ENCODE peak calls at places on chromosomes 4 and X, in ten cellular contexts. One of them, this sample, is unnamed.

GRCh38 chrX:72041901-72042859 is 89.5 kb downstream of the RTL5 start:
- DNase-seq in glutamatergic neuron: no peak
- DNase-seq in D341Med: no peak
- DNase-seq in stimulated activated CD8-positive, alpha-beta memory T cell treated with anti-CD3 and anti-CD28 coated beads, Interleukin-4, amount 100 ng/mL, for 1 hour: no peak
- DNase-seq in CD4-positive, alpha-beta memory T cell: no peak
- DNase-seq in EL: no peak
- DNase-seq in IMR-90: peak; percentile 38
- DNase-seq in endothelial cell: no peak
- DNase-seq in activated T-helper 1 cell treated with Interleukin-2 at 50 U/mL for 16 hours: no peak
- DNase-seq in T-cell: no peak
- DNase-seq in this sample: no peak

GRCh38 chrX:19824603-19825002 is 62.8 kb downstream of the SH3KBP1 start:
- DNase-seq in D341Med: peak; percentile 57
- DNase-seq in activated T-helper 1 cell treated with Interleukin-2 at 50 U/mL for 16 hours: no peak
- DNase-seq in CD4-positive, alpha-beta memory T cell: peak; percentile 35
- DNase-seq in EL: peak; percentile 56
- DNase-seq in endothelial cell: no peak
- DNase-seq in glutamatergic neuron: no peak
- DNase-seq in T-cell: peak; percentile 20
- DNase-seq in IMR-90: peak; percentile 45
- DNase-seq in stimulated activated CD8-positive, alpha-beta memory T cell treated with anti-CD3 and anti-CD28 coated beads, Interleukin-4, amount 100 ng/mL, for 1 hour: no peak
- DNase-seq in this sample: no peak

GRCh38 chrX:20530319-20530979 is 263.7 kb upstream of the RPS6KA3 start:
- DNase-seq in CD4-positive, alpha-beta memory T cell: peak; percentile 39
- DNase-seq in EL: peak; percentile 45
- DNase-seq in activated T-helper 1 cell treated with Interleukin-2 at 50 U/mL for 16 hours: peak; percentile 20
- DNase-seq in endothelial cell: peak; percentile 58
- DNase-seq in glutamatergic neuron: peak; percentile 60
- DNase-seq in T-cell: peak; percentile 34
- DNase-seq in stimulated activated CD8-positive, alpha-beta memory T cell treated with anti-CD3 and anti-CD28 coated beads, Interleukin-4, amount 100 ng/mL, for 1 hour: no peak
- DNase-seq in D341Med: peak; percentile 51
- DNase-seq in IMR-90: peak; percentile 64
- DNase-seq in this sample: peak; percentile 16

GRCh38 chr4:86497131-86497530 is 97.0 kb upstream of the PTPN13 start:
- DNase-seq in stimulated activated CD8-positive, alpha-beta memory T cell treated with anti-CD3 and anti-CD28 coated beads, Interleukin-4, amount 100 ng/mL, for 1 hour: no peak
- DNase-seq in endothelial cell: no peak
- DNase-seq in T-cell: no peak
- DNase-seq in IMR-90: no peak
- DNase-seq in EL: peak; percentile 36
- DNase-seq in glutamatergic neuron: no peak
- DNase-seq in activated T-helper 1 cell treated with Interleukin-2 at 50 U/mL for 16 hours: no peak
- DNase-seq in D341Med: peak; percentile 21
- DNase-seq in CD4-positive, alpha-beta memory T cell: no peak
- DNase-seq in this sample: peak; percentile 67

GRCh38 chrX:116841290-116841689 is 378.5 kb upstream of the CT83 start:
- DNase-seq in T-cell: no peak
- DNase-seq in stimulated activated CD8-positive, alpha-beta memory T cell treated with anti-CD3 and anti-CD28 coated beads, Interleukin-4, amount 100 ng/mL, for 1 hour: no peak
- DNase-seq in D341Med: no peak
- DNase-seq in activated T-helper 1 cell treated with Interleukin-2 at 50 U/mL for 16 hours: no peak
- DNase-seq in EL: no peak
- DNase-seq in IMR-90: no peak
- DNase-seq in glutamatergic neuron: no peak
- DNase-seq in endothelial cell: no peak
- DNase-seq in CD4-positive, alpha-beta memory T cell: no peak
- DNase-seq in this sample: no peak

GRCh38 chr4:9952415-9952950 is 68.8 kb downstream of the SLC2A9 start:
- DNase-seq in CD4-positive, alpha-beta memory T cell: no peak
- DNase-seq in glutamatergic neuron: no peak
- DNase-seq in stimulated activated CD8-positive, alpha-beta memory T cell treated with anti-CD3 and anti-CD28 coated beads, Interleukin-4, amount 100 ng/mL, for 1 hour: no peak
- DNase-seq in D341Med: no peak
- DNase-seq in EL: no peak
- DNase-seq in IMR-90: no peak
- DNase-seq in T-cell: no peak
- DNase-seq in activated T-helper 1 cell treated with Interleukin-2 at 50 U/mL for 16 hours: no peak
- DNase-seq in endothelial cell: no peak
- DNase-seq in this sample: no peak

GRCh38 chr4:26330946-26331345 is 10.1 kb downstream of the RBPJ start:
- DNase-seq in EL: no peak
- DNase-seq in D341Med: no peak
- DNase-seq in stimulated activated CD8-positive, alpha-beta memory T cell treated with anti-CD3 and anti-CD28 coated beads, Interleukin-4, amount 100 ng/mL, for 1 hour: no peak
- DNase-seq in endothelial cell: peak; percentile 18
- DNase-seq in CD4-positive, alpha-beta memory T cell: no peak
- DNase-seq in T-cell: no peak
- DNase-seq in activated T-helper 1 cell treated with Interleukin-2 at 50 U/mL for 16 hours: no peak
- DNase-seq in IMR-90: no peak
- DNase-seq in glutamatergic neuron: no peak
- DNase-seq in this sample: no peak

GRCh38 chr4:92253550-92253949 is 50.2 kb upstream of the GRID2 start:
- DNase-seq in endothelial cell: no peak
- DNase-seq in T-cell: no peak
- DNase-seq in CD4-positive, alpha-beta memory T cell: no peak
- DNase-seq in activated T-helper 1 cell treated with Interleukin-2 at 50 U/mL for 16 hours: no peak
- DNase-seq in EL: no peak
- DNase-seq in glutamatergic neuron: no peak
- DNase-seq in D341Med: no peak
- DNase-seq in IMR-90: no peak
- DNase-seq in stimulated activated CD8-positive, alpha-beta memory T cell treated with anti-CD3 and anti-CD28 coated beads, Interleukin-4, amount 100 ng/mL, for 1 hour: no peak
- DNase-seq in this sample: no peak

GRCh38 chrX:23667239-23668177 is at the start of gene PRDX4:
- DNase-seq in endothelial cell: peak; percentile 79
- DNase-seq in D341Med: peak; percentile 93
- DNase-seq in T-cell: peak; percentile 42
- DNase-seq in CD4-positive, alpha-beta memory T cell: peak; percentile 75
- DNase-seq in glutamatergic neuron: peak; percentile 86
- DNase-seq in EL: peak; percentile 83
- DNase-seq in activated T-helper 1 cell treated with Interleukin-2 at 50 U/mL for 16 hours: peak; percentile 63
- DNase-seq in IMR-90: peak; percentile 84
- DNase-seq in stimulated activated CD8-positive, alpha-beta memory T cell treated with anti-CD3 and anti-CD28 coated beads, Interleukin-4, amount 100 ng/mL, for 1 hour: peak; percentile 52
- DNase-seq in this sample: peak; percentile 91

GRCh38 chr4:40003986-40004385 is 26.3 kb upstream of the PDS5A start:
- DNase-seq in CD4-positive, alpha-beta memory T cell: no peak
- DNase-seq in EL: peak; percentile 46
- DNase-seq in D341Med: no peak
- DNase-seq in glutamatergic neuron: no peak
- DNase-seq in T-cell: no peak
- DNase-seq in IMR-90: peak; percentile 88
- DNase-seq in stimulated activated CD8-positive, alpha-beta memory T cell treated with anti-CD3 and anti-CD28 coated beads, Interleukin-4, amount 100 ng/mL, for 1 hour: no peak
- DNase-seq in endothelial cell: no peak
- DNase-seq in activated T-helper 1 cell treated with Interleukin-2 at 50 U/mL for 16 hours: no peak
- DNase-seq in this sample: peak; percentile 31

GRCh38 chr4:20159516-20159915 is 92.2 kb upstream of the SLIT2 start:
- DNase-seq in T-cell: no peak
- DNase-seq in D341Med: peak; percentile 75
- DNase-seq in IMR-90: no peak
- DNase-seq in activated T-helper 1 cell treated with Interleukin-2 at 50 U/mL for 16 hours: no peak
- DNase-seq in glutamatergic neuron: no peak
- DNase-seq in stimulated activated CD8-positive, alpha-beta memory T cell treated with anti-CD3 and anti-CD28 coated beads, Interleukin-4, amount 100 ng/mL, for 1 hour: no peak
- DNase-seq in endothelial cell: no peak
- DNase-seq in EL: no peak
- DNase-seq in CD4-positive, alpha-beta memory T cell: no peak
- DNase-seq in this sample: no peak

GRCh38 chr4:109298279-109299010 is 4.0 kb downstream of the COL25A1 start:
- DNase-seq in stimulated activated CD8-positive, alpha-beta memory T cell treated with anti-CD3 and anti-CD28 coated beads, Interleukin-4, amount 100 ng/mL, for 1 hour: no peak
- DNase-seq in EL: no peak
- DNase-seq in glutamatergic neuron: no peak
- DNase-seq in D341Med: peak; percentile 38
- DNase-seq in T-cell: no peak
- DNase-seq in IMR-90: no peak
- DNase-seq in activated T-helper 1 cell treated with Interleukin-2 at 50 U/mL for 16 hours: no peak
- DNase-seq in CD4-positive, alpha-beta memory T cell: no peak
- DNase-seq in endothelial cell: peak; percentile 4
- DNase-seq in this sample: no peak

GRCh38 chr4:99087887-99088484 is 602 bp downstream of the ADH5 start:
- DNase-seq in CD4-positive, alpha-beta memory T cell: peak; percentile 52
- DNase-seq in glutamatergic neuron: peak; percentile 19
- DNase-seq in IMR-90: peak; percentile 79
- DNase-seq in T-cell: no peak
- DNase-seq in EL: peak; percentile 57
- DNase-seq in stimulated activated CD8-positive, alpha-beta memory T cell treated with anti-CD3 and anti-CD28 coated beads, Interleukin-4, amount 100 ng/mL, for 1 hour: no peak
- DNase-seq in activated T-helper 1 cell treated with Interleukin-2 at 50 U/mL for 16 hours: no peak
- DNase-seq in endothelial cell: no peak
- DNase-seq in D341Med: peak; percentile 56
- DNase-seq in this sample: peak; percentile 53

GRCh38 chr4:83231620-83232056 is 53.0 kb downstream of the COQ2 start:
- DNase-seq in T-cell: no peak
- DNase-seq in stimulated activated CD8-positive, alpha-beta memory T cell treated with anti-CD3 and anti-CD28 coated beads, Interleukin-4, amount 100 ng/mL, for 1 hour: no peak
- DNase-seq in activated T-helper 1 cell treated with Interleukin-2 at 50 U/mL for 16 hours: no peak
- DNase-seq in glutamatergic neuron: no peak
- DNase-seq in IMR-90: no peak
- DNase-seq in D341Med: no peak
- DNase-seq in CD4-positive, alpha-beta memory T cell: peak; percentile 43
- DNase-seq in EL: peak; percentile 68
- DNase-seq in endothelial cell: no peak
- DNase-seq in this sample: no peak

GRCh38 chr4:174490356-174490969 is 31.8 kb downstream of the HPGD start:
- DNase-seq in stimulated activated CD8-positive, alpha-beta memory T cell treated with anti-CD3 and anti-CD28 coated beads, Interleukin-4, amount 100 ng/mL, for 1 hour: no peak
- DNase-seq in EL: peak; percentile 4
- DNase-seq in D341Med: no peak
- DNase-seq in endothelial cell: no peak
- DNase-seq in IMR-90: peak; percentile 0
- DNase-seq in glutamatergic neuron: no peak
- DNase-seq in T-cell: no peak
- DNase-seq in CD4-positive, alpha-beta memory T cell: no peak
- DNase-seq in activated T-helper 1 cell treated with Interleukin-2 at 50 U/mL for 16 hours: no peak
- DNase-seq in this sample: no peak

GRCh38 chrX:2691543-2692220 is 587 bp downstream of the CD99 start:
- DNase-seq in IMR-90: peak; percentile 31
- DNase-seq in endothelial cell: peak; percentile 21
- DNase-seq in T-cell: no peak
- DNase-seq in EL: peak; percentile 58
- DNase-seq in stimulated activated CD8-positive, alpha-beta memory T cell treated with anti-CD3 and anti-CD28 coated beads, Interleukin-4, amount 100 ng/mL, for 1 hour: no peak
- DNase-seq in D341Med: peak; percentile 69
- DNase-seq in glutamatergic neuron: no peak
- DNase-seq in CD4-positive, alpha-beta memory T cell: peak; percentile 56
- DNase-seq in activated T-helper 1 cell treated with Interleukin-2 at 50 U/mL for 16 hours: no peak
- DNase-seq in this sample: peak; percentile 83

GRCh38 chr4:57078685-57079521 is 31.3 kb downstream of the IGFBP7 start:
- DNase-seq in CD4-positive, alpha-beta memory T cell: no peak
- DNase-seq in glutamatergic neuron: no peak
- DNase-seq in T-cell: no peak
- DNase-seq in EL: no peak
- DNase-seq in D341Med: no peak
- DNase-seq in stimulated activated CD8-positive, alpha-beta memory T cell treated with anti-CD3 and anti-CD28 coated beads, Interleukin-4, amount 100 ng/mL, for 1 hour: no peak
- DNase-seq in endothelial cell: no peak
- DNase-seq in activated T-helper 1 cell treated with Interleukin-2 at 50 U/mL for 16 hours: no peak
- DNase-seq in IMR-90: no peak
- DNase-seq in this sample: peak; percentile 27

GRCh38 chrX:113330416-113330815 is 489.8 kb upstream of the AMOT start:
- DNase-seq in EL: no peak
- DNase-seq in activated T-helper 1 cell treated with Interleukin-2 at 50 U/mL for 16 hours: no peak
- DNase-seq in glutamatergic neuron: no peak
- DNase-seq in T-cell: no peak
- DNase-seq in IMR-90: no peak
- DNase-seq in CD4-positive, alpha-beta memory T cell: no peak
- DNase-seq in D341Med: no peak
- DNase-seq in stimulated activated CD8-positive, alpha-beta memory T cell treated with anti-CD3 and anti-CD28 coated beads, Interleukin-4, amount 100 ng/mL, for 1 hour: no peak
- DNase-seq in endothelial cell: no peak
- DNase-seq in this sample: no peak

GRCh38 chr4:88674989-88675388 is 22.6 kb downstream of the NAP1L5 start:
- DNase-seq in stimulated activated CD8-positive, alpha-beta memory T cell treated with anti-CD3 and anti-CD28 coated beads, Interleukin-4, amount 100 ng/mL, for 1 hour: no peak
- DNase-seq in EL: peak; percentile 62
- DNase-seq in CD4-positive, alpha-beta memory T cell: no peak
- DNase-seq in glutamatergic neuron: peak; percentile 67
- DNase-seq in D341Med: peak; percentile 44
- DNase-seq in IMR-90: peak; percentile 83
- DNase-seq in activated T-helper 1 cell treated with Interleukin-2 at 50 U/mL for 16 hours: no peak
- DNase-seq in T-cell: no peak
- DNase-seq in endothelial cell: no peak
- DNase-seq in this sample: no peak

GRCh38 chr4:98260047-98260578 is 1.1 kb upstream of the RAP1GDS1 start:
- DNase-seq in stimulated activated CD8-positive, alpha-beta memory T cell treated with anti-CD3 and anti-CD28 coated beads, Interleukin-4, amount 100 ng/mL, for 1 hour: peak; percentile 3
- DNase-seq in T-cell: no peak
- DNase-seq in IMR-90: peak; percentile 10
- DNase-seq in activated T-helper 1 cell treated with Interleukin-2 at 50 U/mL for 16 hours: peak; percentile 5
- DNase-seq in endothelial cell: no peak
- DNase-seq in EL: peak; percentile 47
- DNase-seq in glutamatergic neuron: peak; percentile 67
- DNase-seq in D341Med: peak; percentile 62
- DNase-seq in CD4-positive, alpha-beta memory T cell: no peak
- DNase-seq in this sample: peak; percentile 39